ENCODE peak calls at places on chromosome 18, in ten cellular contexts. One of them, this sample, is unnamed.
A peak's percentile ranks its signal among the peaks of the same experiment; 100 is the strongest.

GRCh38 chr18:68714707-68715496 is at the start of gene TMX3:
- DNase-seq in occipital lobe: peak; percentile 84
- DNase-seq in EH: peak; percentile 94
- DNase-seq in progenitor cell of endocrine pancreas: peak; percentile 84
- DNase-seq in Right ventricle myocardium inferior: peak; percentile 97
- DNase-seq in GF-D8: peak; percentile 95
- DNase-seq in cerebellar cortex: peak; percentile 91
- DNase-seq in activated effector memory CD4-positive, alpha-beta T cell treated with Interleukin-2 at 50 U/mL for 16 hours: peak; percentile 89
- DNase-seq in CD4-positive, alpha-beta T cell: peak; percentile 88
- DNase-seq in posterior vena cava: peak; percentile 97
- DNase-seq in this sample: peak; percentile 88

GRCh38 chr18:25233582-25234362 is 118.2 kb downstream of the ZNF521 start:
- DNase-seq in progenitor cell of endocrine pancreas: no peak
- DNase-seq in GF-D8: no peak
- DNase-seq in Right ventricle myocardium inferior: no peak
- DNase-seq in activated effector memory CD4-positive, alpha-beta T cell treated with Interleukin-2 at 50 U/mL for 16 hours: no peak
- DNase-seq in occipital lobe: no peak
- DNase-seq in posterior vena cava: no peak
- DNase-seq in cerebellar cortex: no peak
- DNase-seq in CD4-positive, alpha-beta T cell: no peak
- DNase-seq in EH: peak; percentile 71
- DNase-seq in this sample: peak; percentile 86

GRCh38 chr18:75783816-75784215 is 356.3 kb upstream of the SMIM21 start:
- DNase-seq in occipital lobe: no peak
- DNase-seq in activated effector memory CD4-positive, alpha-beta T cell treated with Interleukin-2 at 50 U/mL for 16 hours: no peak
- DNase-seq in posterior vena cava: no peak
- DNase-seq in cerebellar cortex: no peak
- DNase-seq in EH: no peak
- DNase-seq in GF-D8: no peak
- DNase-seq in Right ventricle myocardium inferior: no peak
- DNase-seq in progenitor cell of endocrine pancreas: no peak
- DNase-seq in CD4-positive, alpha-beta T cell: no peak
- DNase-seq in this sample: no peak

GRCh38 chr18:62663731-62664336 is 51.5 kb upstream of the PHLPP1 start:
- DNase-seq in occipital lobe: no peak
- DNase-seq in progenitor cell of endocrine pancreas: no peak
- DNase-seq in posterior vena cava: no peak
- DNase-seq in cerebellar cortex: no peak
- DNase-seq in CD4-positive, alpha-beta T cell: no peak
- DNase-seq in GF-D8: no peak
- DNase-seq in EH: peak; percentile 94
- DNase-seq in activated effector memory CD4-positive, alpha-beta T cell treated with Interleukin-2 at 50 U/mL for 16 hours: no peak
- DNase-seq in Right ventricle myocardium inferior: no peak
- DNase-seq in this sample: no peak

GRCh38 chr18:22505136-22505535 is 87.4 kb upstream of the CTAGE1 start:
- DNase-seq in posterior vena cava: no peak
- DNase-seq in occipital lobe: no peak
- DNase-seq in Right ventricle myocardium inferior: no peak
- DNase-seq in CD4-positive, alpha-beta T cell: no peak
- DNase-seq in GF-D8: no peak
- DNase-seq in progenitor cell of endocrine pancreas: no peak
- DNase-seq in activated effector memory CD4-positive, alpha-beta T cell treated with Interleukin-2 at 50 U/mL for 16 hours: no peak
- DNase-seq in EH: peak; percentile 84
- DNase-seq in cerebellar cortex: no peak
- DNase-seq in this sample: peak; percentile 34

GRCh38 chr18:69872661-69873060 is 75.0 kb downstream of the CD226 start:
- DNase-seq in occipital lobe: no peak
- DNase-seq in progenitor cell of endocrine pancreas: no peak
- DNase-seq in activated effector memory CD4-positive, alpha-beta T cell treated with Interleukin-2 at 50 U/mL for 16 hours: no peak
- DNase-seq in CD4-positive, alpha-beta T cell: no peak
- DNase-seq in Right ventricle myocardium inferior: no peak
- DNase-seq in EH: no peak
- DNase-seq in GF-D8: no peak
- DNase-seq in posterior vena cava: no peak
- DNase-seq in cerebellar cortex: no peak
- DNase-seq in this sample: no peak

GRCh38 chr18:39571511-39571910 is 2005.9 kb upstream of the CELF4 start:
- DNase-seq in occipital lobe: no peak
- DNase-seq in activated effector memory CD4-positive, alpha-beta T cell treated with Interleukin-2 at 50 U/mL for 16 hours: no peak
- DNase-seq in CD4-positive, alpha-beta T cell: no peak
- DNase-seq in progenitor cell of endocrine pancreas: no peak
- DNase-seq in GF-D8: no peak
- DNase-seq in posterior vena cava: no peak
- DNase-seq in EH: peak; percentile 23
- DNase-seq in Right ventricle myocardium inferior: no peak
- DNase-seq in cerebellar cortex: peak; percentile 5
- DNase-seq in this sample: peak; percentile 67

GRCh38 chr18:75247601-75248421 is 37.2 kb downstream of the TSHZ1 start:
- DNase-seq in GF-D8: peak; percentile 44
- DNase-seq in posterior vena cava: no peak
- DNase-seq in cerebellar cortex: peak; percentile 53
- DNase-seq in Right ventricle myocardium inferior: no peak
- DNase-seq in progenitor cell of endocrine pancreas: no peak
- DNase-seq in CD4-positive, alpha-beta T cell: no peak
- DNase-seq in occipital lobe: no peak
- DNase-seq in activated effector memory CD4-positive, alpha-beta T cell treated with Interleukin-2 at 50 U/mL for 16 hours: no peak
- DNase-seq in EH: peak; percentile 70
- DNase-seq in this sample: peak; percentile 72

GRCh38 chr18:22579271-22579670 is 161.6 kb upstream of the CTAGE1 start:
- DNase-seq in CD4-positive, alpha-beta T cell: no peak
- DNase-seq in progenitor cell of endocrine pancreas: no peak
- DNase-seq in GF-D8: no peak
- DNase-seq in cerebellar cortex: no peak
- DNase-seq in Right ventricle myocardium inferior: no peak
- DNase-seq in occipital lobe: no peak
- DNase-seq in EH: no peak
- DNase-seq in activated effector memory CD4-positive, alpha-beta T cell treated with Interleukin-2 at 50 U/mL for 16 hours: no peak
- DNase-seq in posterior vena cava: no peak
- DNase-seq in this sample: no peak

GRCh38 chr18:44716697-44717163 is 36.0 kb downstream of the SETBP1 start:
- DNase-seq in activated effector memory CD4-positive, alpha-beta T cell treated with Interleukin-2 at 50 U/mL for 16 hours: no peak
- DNase-seq in progenitor cell of endocrine pancreas: no peak
- DNase-seq in GF-D8: no peak
- DNase-seq in Right ventricle myocardium inferior: no peak
- DNase-seq in CD4-positive, alpha-beta T cell: no peak
- DNase-seq in occipital lobe: no peak
- DNase-seq in EH: no peak
- DNase-seq in cerebellar cortex: no peak
- DNase-seq in posterior vena cava: no peak
- DNase-seq in this sample: no peak

GRCh38 chr18:25467226-25468065 is 115.5 kb upstream of the ZNF521 start:
- DNase-seq in occipital lobe: no peak
- DNase-seq in EH: peak; percentile 56
- DNase-seq in activated effector memory CD4-positive, alpha-beta T cell treated with Interleukin-2 at 50 U/mL for 16 hours: no peak
- DNase-seq in GF-D8: no peak
- DNase-seq in progenitor cell of endocrine pancreas: no peak
- DNase-seq in Right ventricle myocardium inferior: peak; percentile 79
- DNase-seq in posterior vena cava: no peak
- DNase-seq in cerebellar cortex: no peak
- DNase-seq in CD4-positive, alpha-beta T cell: no peak
- DNase-seq in this sample: no peak

GRCh38 chr18:26657618-26658581 is 109.5 kb upstream of the KCTD1 start:
- DNase-seq in posterior vena cava: no peak
- DNase-seq in occipital lobe: no peak
- DNase-seq in activated effector memory CD4-positive, alpha-beta T cell treated with Interleukin-2 at 50 U/mL for 16 hours: no peak
- DNase-seq in cerebellar cortex: peak; percentile 29
- DNase-seq in CD4-positive, alpha-beta T cell: no peak
- DNase-seq in GF-D8: no peak
- DNase-seq in progenitor cell of endocrine pancreas: no peak
- DNase-seq in Right ventricle myocardium inferior: no peak
- DNase-seq in EH: no peak
- DNase-seq in this sample: no peak

GRCh38 chr18:8722946-8723477 is 17.7 kb downstream of the MTCL1 start:
- DNase-seq in Right ventricle myocardium inferior: no peak
- DNase-seq in occipital lobe: no peak
- DNase-seq in posterior vena cava: no peak
- DNase-seq in activated effector memory CD4-positive, alpha-beta T cell treated with Interleukin-2 at 50 U/mL for 16 hours: no peak
- DNase-seq in CD4-positive, alpha-beta T cell: no peak
- DNase-seq in cerebellar cortex: no peak
- DNase-seq in EH: no peak
- DNase-seq in progenitor cell of endocrine pancreas: no peak
- DNase-seq in GF-D8: no peak
- DNase-seq in this sample: no peak

GRCh38 chr18:48459016-48459415 is 49.8 kb upstream of the ZBTB7C start:
- DNase-seq in EH: no peak
- DNase-seq in occipital lobe: no peak
- DNase-seq in Right ventricle myocardium inferior: no peak
- DNase-seq in CD4-positive, alpha-beta T cell: no peak
- DNase-seq in posterior vena cava: no peak
- DNase-seq in progenitor cell of endocrine pancreas: no peak
- DNase-seq in GF-D8: no peak
- DNase-seq in activated effector memory CD4-positive, alpha-beta T cell treated with Interleukin-2 at 50 U/mL for 16 hours: no peak
- DNase-seq in cerebellar cortex: no peak
- DNase-seq in this sample: no peak

GRCh38 chr18:50287028-50287440 is 458 bp downstream of the CXXC1 start:
- DNase-seq in CD4-positive, alpha-beta T cell: no peak
- DNase-seq in Right ventricle myocardium inferior: no peak
- DNase-seq in EH: no peak
- DNase-seq in progenitor cell of endocrine pancreas: no peak
- DNase-seq in activated effector memory CD4-positive, alpha-beta T cell treated with Interleukin-2 at 50 U/mL for 16 hours: no peak
- DNase-seq in occipital lobe: no peak
- DNase-seq in GF-D8: no peak
- DNase-seq in cerebellar cortex: no peak
- DNase-seq in posterior vena cava: peak; percentile 80
- DNase-seq in this sample: peak; percentile 14

GRCh38 chr18:76958692-76959341 is 136.5 kb downstream of the ZNF236 start:
- DNase-seq in cerebellar cortex: peak; percentile 25
- DNase-seq in progenitor cell of endocrine pancreas: no peak
- DNase-seq in posterior vena cava: no peak
- DNase-seq in EH: peak; percentile 8
- DNase-seq in Right ventricle myocardium inferior: no peak
- DNase-seq in activated effector memory CD4-positive, alpha-beta T cell treated with Interleukin-2 at 50 U/mL for 16 hours: no peak
- DNase-seq in GF-D8: no peak
- DNase-seq in occipital lobe: no peak
- DNase-seq in CD4-positive, alpha-beta T cell: no peak
- DNase-seq in this sample: peak; percentile 83

GRCh38 chr18:46260016-46260878 is 156.1 kb downstream of the HAUS1 start:
- DNase-seq in activated effector memory CD4-positive, alpha-beta T cell treated with Interleukin-2 at 50 U/mL for 16 hours: no peak
- DNase-seq in occipital lobe: no peak
- DNase-seq in GF-D8: no peak
- DNase-seq in EH: peak; percentile 93
- DNase-seq in Right ventricle myocardium inferior: no peak
- DNase-seq in posterior vena cava: no peak
- DNase-seq in progenitor cell of endocrine pancreas: no peak
- DNase-seq in CD4-positive, alpha-beta T cell: no peak
- DNase-seq in cerebellar cortex: no peak
- DNase-seq in this sample: no peak

GRCh38 chr18:73670536-73670935 is 477.1 kb downstream of the FBXO15 start:
- DNase-seq in EH: no peak
- DNase-seq in posterior vena cava: no peak
- DNase-seq in GF-D8: no peak
- DNase-seq in activated effector memory CD4-positive, alpha-beta T cell treated with Interleukin-2 at 50 U/mL for 16 hours: no peak
- DNase-seq in Right ventricle myocardium inferior: no peak
- DNase-seq in occipital lobe: no peak
- DNase-seq in CD4-positive, alpha-beta T cell: no peak
- DNase-seq in cerebellar cortex: no peak
- DNase-seq in progenitor cell of endocrine pancreas: no peak
- DNase-seq in this sample: no peak

GRCh38 chr18:31034541-31034940 is 8.0 kb downstream of the DSC3 start:
- DNase-seq in cerebellar cortex: no peak
- DNase-seq in occipital lobe: no peak
- DNase-seq in GF-D8: no peak
- DNase-seq in Right ventricle myocardium inferior: no peak
- DNase-seq in activated effector memory CD4-positive, alpha-beta T cell treated with Interleukin-2 at 50 U/mL for 16 hours: no peak
- DNase-seq in posterior vena cava: no peak
- DNase-seq in CD4-positive, alpha-beta T cell: no peak
- DNase-seq in EH: no peak
- DNase-seq in progenitor cell of endocrine pancreas: no peak
- DNase-seq in this sample: no peak

GRCh38 chr18:10417191-10417590 is 37.2 kb upstream of the APCDD1 start:
- DNase-seq in CD4-positive, alpha-beta T cell: no peak
- DNase-seq in Right ventricle myocardium inferior: no peak
- DNase-seq in GF-D8: no peak
- DNase-seq in EH: no peak
- DNase-seq in progenitor cell of endocrine pancreas: no peak
- DNase-seq in cerebellar cortex: no peak
- DNase-seq in posterior vena cava: no peak
- DNase-seq in occipital lobe: no peak
- DNase-seq in activated effector memory CD4-positive, alpha-beta T cell treated with Interleukin-2 at 50 U/mL for 16 hours: no peak
- DNase-seq in this sample: no peak

GRCh38 chr18:56200381-56200831 is 438.0 kb downstream of the TXNL1 start:
- DNase-seq in progenitor cell of endocrine pancreas: no peak
- DNase-seq in posterior vena cava: no peak
- DNase-seq in CD4-positive, alpha-beta T cell: no peak
- DNase-seq in activated effector memory CD4-positive, alpha-beta T cell treated with Interleukin-2 at 50 U/mL for 16 hours: no peak
- DNase-seq in Right ventricle myocardium inferior: no peak
- DNase-seq in cerebellar cortex: no peak
- DNase-seq in GF-D8: no peak
- DNase-seq in EH: peak; percentile 86
- DNase-seq in occipital lobe: no peak
- DNase-seq in this sample: no peak

GRCh38 chr18:9232977-9233376 is 96.4 kb downstream of the ANKRD12 start:
- DNase-seq in Right ventricle myocardium inferior: no peak
- DNase-seq in occipital lobe: no peak
- DNase-seq in progenitor cell of endocrine pancreas: no peak
- DNase-seq in activated effector memory CD4-positive, alpha-beta T cell treated with Interleukin-2 at 50 U/mL for 16 hours: no peak
- DNase-seq in CD4-positive, alpha-beta T cell: no peak
- DNase-seq in posterior vena cava: no peak
- DNase-seq in EH: no peak
- DNase-seq in cerebellar cortex: no peak
- DNase-seq in GF-D8: no peak
- DNase-seq in this sample: no peak

GRCh38 chr18:44781890-44782289 is 101.2 kb downstream of the SETBP1 start:
- DNase-seq in EH: peak; percentile 68
- DNase-seq in posterior vena cava: no peak
- DNase-seq in cerebellar cortex: no peak
- DNase-seq in Right ventricle myocardium inferior: no peak
- DNase-seq in occipital lobe: no peak
- DNase-seq in CD4-positive, alpha-beta T cell: no peak
- DNase-seq in GF-D8: no peak
- DNase-seq in progenitor cell of endocrine pancreas: no peak
- DNase-seq in activated effector memory CD4-positive, alpha-beta T cell treated with Interleukin-2 at 50 U/mL for 16 hours: no peak
- DNase-seq in this sample: no peak

GRCh38 chr18:4130734-4131719 is 324.1 kb downstream of the DLGAP1 start:
- DNase-seq in GF-D8: no peak
- DNase-seq in Right ventricle myocardium inferior: no peak
- DNase-seq in activated effector memory CD4-positive, alpha-beta T cell treated with Interleukin-2 at 50 U/mL for 16 hours: no peak
- DNase-seq in CD4-positive, alpha-beta T cell: no peak
- DNase-seq in cerebellar cortex: no peak
- DNase-seq in progenitor cell of endocrine pancreas: no peak
- DNase-seq in EH: no peak
- DNase-seq in occipital lobe: no peak
- DNase-seq in posterior vena cava: no peak
- DNase-seq in this sample: no peak

GRCh38 chr18:46502444-46502843 is 154.6 kb downstream of the LOXHD1 start:
- DNase-seq in Right ventricle myocardium inferior: no peak
- DNase-seq in activated effector memory CD4-positive, alpha-beta T cell treated with Interleukin-2 at 50 U/mL for 16 hours: no peak
- DNase-seq in occipital lobe: no peak
- DNase-seq in cerebellar cortex: no peak
- DNase-seq in CD4-positive, alpha-beta T cell: no peak
- DNase-seq in GF-D8: no peak
- DNase-seq in EH: peak; percentile 23
- DNase-seq in progenitor cell of endocrine pancreas: peak; percentile 48
- DNase-seq in posterior vena cava: no peak
- DNase-seq in this sample: peak; percentile 9

GRCh38 chr18:33034941-33035340 is 262.1 kb upstream of the KLHL14 start:
- DNase-seq in CD4-positive, alpha-beta T cell: no peak
- DNase-seq in occipital lobe: no peak
- DNase-seq in posterior vena cava: no peak
- DNase-seq in cerebellar cortex: no peak
- DNase-seq in GF-D8: no peak
- DNase-seq in EH: no peak
- DNase-seq in Right ventricle myocardium inferior: no peak
- DNase-seq in activated effector memory CD4-positive, alpha-beta T cell treated with Interleukin-2 at 50 U/mL for 16 hours: no peak
- DNase-seq in progenitor cell of endocrine pancreas: no peak
- DNase-seq in this sample: peak; percentile 28

GRCh38 chr18:32776525-32776924 is 3.7 kb upstream of the KLHL14 start:
- DNase-seq in occipital lobe: no peak
- DNase-seq in activated effector memory CD4-positive, alpha-beta T cell treated with Interleukin-2 at 50 U/mL for 16 hours: no peak
- DNase-seq in progenitor cell of endocrine pancreas: no peak
- DNase-seq in EH: no peak
- DNase-seq in CD4-positive, alpha-beta T cell: no peak
- DNase-seq in GF-D8: no peak
- DNase-seq in cerebellar cortex: no peak
- DNase-seq in posterior vena cava: no peak
- DNase-seq in Right ventricle myocardium inferior: no peak
- DNase-seq in this sample: no peak

GRCh38 chr18:37251679-37252078 is 313.9 kb downstream of the CELF4 start:
- DNase-seq in CD4-positive, alpha-beta T cell: no peak
- DNase-seq in progenitor cell of endocrine pancreas: no peak
- DNase-seq in cerebellar cortex: no peak
- DNase-seq in EH: no peak
- DNase-seq in Right ventricle myocardium inferior: no peak
- DNase-seq in posterior vena cava: no peak
- DNase-seq in occipital lobe: peak; percentile 60
- DNase-seq in activated effector memory CD4-positive, alpha-beta T cell treated with Interleukin-2 at 50 U/mL for 16 hours: no peak
- DNase-seq in GF-D8: no peak
- DNase-seq in this sample: no peak

This sample was measured in lung microvascular endothelial cell.